ENCODE peak calls at places on chromosome 3, in six cellular contexts. One of them, this sample, is unnamed.

GRCh38 chr3:123319760-123320159 is 118.0 kb downstream of the SEC22A start:
- DNase-seq in uterus: no peak
- DNase-seq in hippocampal formation: no peak
- DNase-seq in NCI-H510A treated with DMSO at 0.1 percent for 48 hours: no peak
- DNase-seq in stimulated activated CD4-positive, alpha-beta T cell treated with anti-CD3 and anti-CD28 coated beads, Interleukin-4, amount 100 ng/mL, for 48 hours: no peak
- DNase-seq in amniotic epithelial cell: no peak
- DNase-seq in this sample: no peak

GRCh38 chr3:30766522-30766921 is 127.9 kb downstream of the GADL1 start:
- DNase-seq in hippocampal formation: no peak
- DNase-seq in amniotic epithelial cell: no peak
- DNase-seq in stimulated activated CD4-positive, alpha-beta T cell treated with anti-CD3 and anti-CD28 coated beads, Interleukin-4, amount 100 ng/mL, for 48 hours: no peak
- DNase-seq in NCI-H510A treated with DMSO at 0.1 percent for 48 hours: no peak
- DNase-seq in uterus: no peak
- DNase-seq in this sample: no peak

GRCh38 chr3:193788189-193788946 is 195.4 kb downstream of the OPA1 start:
- DNase-seq in hippocampal formation: peak; percentile 35
- DNase-seq in NCI-H510A treated with DMSO at 0.1 percent for 48 hours: peak; percentile 76
- DNase-seq in uterus: peak; percentile 41
- DNase-seq in stimulated activated CD4-positive, alpha-beta T cell treated with anti-CD3 and anti-CD28 coated beads, Interleukin-4, amount 100 ng/mL, for 48 hours: peak; percentile 8
- DNase-seq in amniotic epithelial cell: peak; percentile 60
- DNase-seq in this sample: peak; percentile 64

GRCh38 chr3:186118692-186119091 is 9.8 kb upstream of the ETV5 start:
- DNase-seq in stimulated activated CD4-positive, alpha-beta T cell treated with anti-CD3 and anti-CD28 coated beads, Interleukin-4, amount 100 ng/mL, for 48 hours: no peak
- DNase-seq in uterus: no peak
- DNase-seq in hippocampal formation: no peak
- DNase-seq in amniotic epithelial cell: no peak
- DNase-seq in NCI-H510A treated with DMSO at 0.1 percent for 48 hours: no peak
- DNase-seq in this sample: no peak

GRCh38 chr3:76429536-76430177 is 610.2 kb upstream of the ROBO2 start:
- DNase-seq in hippocampal formation: no peak
- DNase-seq in stimulated activated CD4-positive, alpha-beta T cell treated with anti-CD3 and anti-CD28 coated beads, Interleukin-4, amount 100 ng/mL, for 48 hours: no peak
- DNase-seq in NCI-H510A treated with DMSO at 0.1 percent for 48 hours: no peak
- DNase-seq in amniotic epithelial cell: no peak
- DNase-seq in uterus: no peak
- DNase-seq in this sample: no peak

GRCh38 chr3:1172642-1173041 is 79.8 kb downstream of the CNTN6 start:
- DNase-seq in uterus: no peak
- DNase-seq in stimulated activated CD4-positive, alpha-beta T cell treated with anti-CD3 and anti-CD28 coated beads, Interleukin-4, amount 100 ng/mL, for 48 hours: no peak
- DNase-seq in NCI-H510A treated with DMSO at 0.1 percent for 48 hours: no peak
- DNase-seq in hippocampal formation: no peak
- DNase-seq in amniotic epithelial cell: peak; percentile 23
- DNase-seq in this sample: no peak

GRCh38 chr3:159263750-159264561 is 462.1 kb downstream of the MFSD1 start:
- DNase-seq in amniotic epithelial cell: peak; percentile 42
- DNase-seq in hippocampal formation: peak; percentile 12
- DNase-seq in NCI-H510A treated with DMSO at 0.1 percent for 48 hours: peak; percentile 63
- DNase-seq in uterus: no peak
- DNase-seq in stimulated activated CD4-positive, alpha-beta T cell treated with anti-CD3 and anti-CD28 coated beads, Interleukin-4, amount 100 ng/mL, for 48 hours: no peak
- DNase-seq in this sample: peak; percentile 62

GRCh38 chr3:186983372-186984058 is 53.2 kb downstream of the ST6GAL1 start:
- DNase-seq in NCI-H510A treated with DMSO at 0.1 percent for 48 hours: no peak
- DNase-seq in uterus: no peak
- DNase-seq in amniotic epithelial cell: no peak
- DNase-seq in hippocampal formation: no peak
- DNase-seq in stimulated activated CD4-positive, alpha-beta T cell treated with anti-CD3 and anti-CD28 coated beads, Interleukin-4, amount 100 ng/mL, for 48 hours: no peak
- DNase-seq in this sample: no peak

GRCh38 chr3:194051554-194052175 is 84.3 kb upstream of the HES1 start:
- DNase-seq in uterus: no peak
- DNase-seq in NCI-H510A treated with DMSO at 0.1 percent for 48 hours: no peak
- DNase-seq in amniotic epithelial cell: no peak
- DNase-seq in stimulated activated CD4-positive, alpha-beta T cell treated with anti-CD3 and anti-CD28 coated beads, Interleukin-4, amount 100 ng/mL, for 48 hours: no peak
- DNase-seq in hippocampal formation: no peak
- DNase-seq in this sample: no peak

GRCh38 chr3:99321261-99321660 is 317.1 kb upstream of the COL8A1 start:
- DNase-seq in uterus: no peak
- DNase-seq in amniotic epithelial cell: no peak
- DNase-seq in stimulated activated CD4-positive, alpha-beta T cell treated with anti-CD3 and anti-CD28 coated beads, Interleukin-4, amount 100 ng/mL, for 48 hours: no peak
- DNase-seq in hippocampal formation: no peak
- DNase-seq in NCI-H510A treated with DMSO at 0.1 percent for 48 hours: no peak
- DNase-seq in this sample: no peak

GRCh38 chr3:54577313-54577712 is 350.5 kb downstream of the LRTM1 start:
- DNase-seq in NCI-H510A treated with DMSO at 0.1 percent for 48 hours: no peak
- DNase-seq in hippocampal formation: no peak
- DNase-seq in stimulated activated CD4-positive, alpha-beta T cell treated with anti-CD3 and anti-CD28 coated beads, Interleukin-4, amount 100 ng/mL, for 48 hours: no peak
- DNase-seq in amniotic epithelial cell: no peak
- DNase-seq in uterus: no peak
- DNase-seq in this sample: no peak

GRCh38 chr3:105957722-105958121 is 88.9 kb upstream of the CBLB start:
- DNase-seq in amniotic epithelial cell: peak; percentile 79
- DNase-seq in stimulated activated CD4-positive, alpha-beta T cell treated with anti-CD3 and anti-CD28 coated beads, Interleukin-4, amount 100 ng/mL, for 48 hours: no peak
- DNase-seq in uterus: no peak
- DNase-seq in NCI-H510A treated with DMSO at 0.1 percent for 48 hours: no peak
- DNase-seq in hippocampal formation: no peak
- DNase-seq in this sample: peak; percentile 80

GRCh38 chr3:128495435-128495970 is 2.5 kb upstream of the GATA2 start:
- DNase-seq in NCI-H510A treated with DMSO at 0.1 percent for 48 hours: no peak
- DNase-seq in amniotic epithelial cell: no peak
- DNase-seq in hippocampal formation: no peak
- DNase-seq in uterus: no peak
- DNase-seq in stimulated activated CD4-positive, alpha-beta T cell treated with anti-CD3 and anti-CD28 coated beads, Interleukin-4, amount 100 ng/mL, for 48 hours: no peak
- DNase-seq in this sample: no peak

GRCh38 chr3:104411760-104412159 is 954.9 kb upstream of the ALCAM start:
- DNase-seq in uterus: no peak
- DNase-seq in stimulated activated CD4-positive, alpha-beta T cell treated with anti-CD3 and anti-CD28 coated beads, Interleukin-4, amount 100 ng/mL, for 48 hours: no peak
- DNase-seq in amniotic epithelial cell: no peak
- DNase-seq in hippocampal formation: no peak
- DNase-seq in NCI-H510A treated with DMSO at 0.1 percent for 48 hours: no peak
- DNase-seq in this sample: no peak

GRCh38 chr3:120450261-120450913 is 405 bp downstream of the FSTL1 start:
- DNase-seq in NCI-H510A treated with DMSO at 0.1 percent for 48 hours: no peak
- DNase-seq in hippocampal formation: no peak
- DNase-seq in uterus: peak; percentile 44
- DNase-seq in stimulated activated CD4-positive, alpha-beta T cell treated with anti-CD3 and anti-CD28 coated beads, Interleukin-4, amount 100 ng/mL, for 48 hours: no peak
- DNase-seq in amniotic epithelial cell: peak; percentile 33
- DNase-seq in this sample: no peak

GRCh38 chr3:188830955-188831354 is 340.8 kb upstream of the TPRG1 start:
- DNase-seq in hippocampal formation: no peak
- DNase-seq in stimulated activated CD4-positive, alpha-beta T cell treated with anti-CD3 and anti-CD28 coated beads, Interleukin-4, amount 100 ng/mL, for 48 hours: no peak
- DNase-seq in amniotic epithelial cell: no peak
- DNase-seq in NCI-H510A treated with DMSO at 0.1 percent for 48 hours: no peak
- DNase-seq in uterus: no peak
- DNase-seq in this sample: peak; percentile 25

GRCh38 chr3:142866841-142867631 is 21.8 kb downstream of the PCOLCE2 start:
- DNase-seq in hippocampal formation: no peak
- DNase-seq in stimulated activated CD4-positive, alpha-beta T cell treated with anti-CD3 and anti-CD28 coated beads, Interleukin-4, amount 100 ng/mL, for 48 hours: no peak
- DNase-seq in NCI-H510A treated with DMSO at 0.1 percent for 48 hours: peak; percentile 70
- DNase-seq in amniotic epithelial cell: peak; percentile 21
- DNase-seq in uterus: no peak
- DNase-seq in this sample: peak; percentile 7

GRCh38 chr3:87267953-87268645 is 8.3 kb downstream of the POU1F1 start:
- DNase-seq in stimulated activated CD4-positive, alpha-beta T cell treated with anti-CD3 and anti-CD28 coated beads, Interleukin-4, amount 100 ng/mL, for 48 hours: no peak
- DNase-seq in uterus: no peak
- DNase-seq in NCI-H510A treated with DMSO at 0.1 percent for 48 hours: no peak
- DNase-seq in amniotic epithelial cell: no peak
- DNase-seq in hippocampal formation: no peak
- DNase-seq in this sample: no peak

GRCh38 chr3:108494862-108495531 is 15.4 kb downstream of the MYH15 start:
- DNase-seq in hippocampal formation: no peak
- DNase-seq in NCI-H510A treated with DMSO at 0.1 percent for 48 hours: no peak
- DNase-seq in stimulated activated CD4-positive, alpha-beta T cell treated with anti-CD3 and anti-CD28 coated beads, Interleukin-4, amount 100 ng/mL, for 48 hours: no peak
- DNase-seq in amniotic epithelial cell: no peak
- DNase-seq in uterus: no peak
- DNase-seq in this sample: no peak

GRCh38 chr3:98521897-98522537 is 685 bp downstream of the CLDND1 start:
- DNase-seq in amniotic epithelial cell: peak; percentile 68
- DNase-seq in NCI-H510A treated with DMSO at 0.1 percent for 48 hours: peak; percentile 29
- DNase-seq in stimulated activated CD4-positive, alpha-beta T cell treated with anti-CD3 and anti-CD28 coated beads, Interleukin-4, amount 100 ng/mL, for 48 hours: peak; percentile 43
- DNase-seq in hippocampal formation: no peak
- DNase-seq in uterus: peak; percentile 16
- DNase-seq in this sample: peak; percentile 74

GRCh38 chr3:15341030-15341726 is 8.8 kb upstream of the SH3BP5 start:
- DNase-seq in stimulated activated CD4-positive, alpha-beta T cell treated with anti-CD3 and anti-CD28 coated beads, Interleukin-4, amount 100 ng/mL, for 48 hours: no peak
- DNase-seq in NCI-H510A treated with DMSO at 0.1 percent for 48 hours: no peak
- DNase-seq in hippocampal formation: no peak
- DNase-seq in uterus: no peak
- DNase-seq in amniotic epithelial cell: no peak
- DNase-seq in this sample: no peak

GRCh38 chr3:36796896-36797295 is 32.5 kb upstream of the DCLK3 start:
- DNase-seq in NCI-H510A treated with DMSO at 0.1 percent for 48 hours: no peak
- DNase-seq in stimulated activated CD4-positive, alpha-beta T cell treated with anti-CD3 and anti-CD28 coated beads, Interleukin-4, amount 100 ng/mL, for 48 hours: no peak
- DNase-seq in amniotic epithelial cell: peak; percentile 30
- DNase-seq in uterus: no peak
- DNase-seq in hippocampal formation: no peak
- DNase-seq in this sample: peak; percentile 39

GRCh38 chr3:81650187-81650586 is 111.3 kb downstream of the GBE1 start:
- DNase-seq in stimulated activated CD4-positive, alpha-beta T cell treated with anti-CD3 and anti-CD28 coated beads, Interleukin-4, amount 100 ng/mL, for 48 hours: no peak
- DNase-seq in NCI-H510A treated with DMSO at 0.1 percent for 48 hours: no peak
- DNase-seq in amniotic epithelial cell: no peak
- DNase-seq in hippocampal formation: no peak
- DNase-seq in uterus: no peak
- DNase-seq in this sample: no peak

GRCh38 chr3:152317956-152318355 is 49.2 kb downstream of the MBNL1 start:
- DNase-seq in uterus: no peak
- DNase-seq in amniotic epithelial cell: peak; percentile 48
- DNase-seq in NCI-H510A treated with DMSO at 0.1 percent for 48 hours: no peak
- DNase-seq in hippocampal formation: no peak
- DNase-seq in stimulated activated CD4-positive, alpha-beta T cell treated with anti-CD3 and anti-CD28 coated beads, Interleukin-4, amount 100 ng/mL, for 48 hours: no peak
- DNase-seq in this sample: peak; percentile 77

GRCh38 chr3:94978076-94978475 is 915.2 kb downstream of the NSUN3 start:
- DNase-seq in stimulated activated CD4-positive, alpha-beta T cell treated with anti-CD3 and anti-CD28 coated beads, Interleukin-4, amount 100 ng/mL, for 48 hours: no peak
- DNase-seq in uterus: no peak
- DNase-seq in hippocampal formation: no peak
- DNase-seq in NCI-H510A treated with DMSO at 0.1 percent for 48 hours: peak; percentile 82
- DNase-seq in amniotic epithelial cell: no peak
- DNase-seq in this sample: no peak

GRCh38 chr3:139173372-139174108 is 128.8 kb upstream of the PRR23C start:
- DNase-seq in stimulated activated CD4-positive, alpha-beta T cell treated with anti-CD3 and anti-CD28 coated beads, Interleukin-4, amount 100 ng/mL, for 48 hours: no peak
- DNase-seq in amniotic epithelial cell: peak; percentile 20
- DNase-seq in NCI-H510A treated with DMSO at 0.1 percent for 48 hours: no peak
- DNase-seq in uterus: no peak
- DNase-seq in hippocampal formation: peak; percentile 50
- DNase-seq in this sample: peak; percentile 24

GRCh38 chr3:109687626-109688025 is 350.3 kb upstream of the DPPA4 start:
- DNase-seq in stimulated activated CD4-positive, alpha-beta T cell treated with anti-CD3 and anti-CD28 coated beads, Interleukin-4, amount 100 ng/mL, for 48 hours: no peak
- DNase-seq in amniotic epithelial cell: no peak
- DNase-seq in NCI-H510A treated with DMSO at 0.1 percent for 48 hours: no peak
- DNase-seq in hippocampal formation: no peak
- DNase-seq in uterus: no peak
- DNase-seq in this sample: peak; percentile 4

GRCh38 chr3:66483006-66483928 is 17.6 kb downstream of the LRIG1 start:
- DNase-seq in hippocampal formation: peak; percentile 90
- DNase-seq in stimulated activated CD4-positive, alpha-beta T cell treated with anti-CD3 and anti-CD28 coated beads, Interleukin-4, amount 100 ng/mL, for 48 hours: no peak
- DNase-seq in NCI-H510A treated with DMSO at 0.1 percent for 48 hours: no peak
- DNase-seq in uterus: peak; percentile 89
- DNase-seq in amniotic epithelial cell: no peak
- DNase-seq in this sample: peak; percentile 36

GRCh38 chr3:41710646-41711388 is 251.1 kb downstream of the ULK4 start:
- DNase-seq in NCI-H510A treated with DMSO at 0.1 percent for 48 hours: no peak
- DNase-seq in uterus: no peak
- DNase-seq in amniotic epithelial cell: peak; percentile 66
- DNase-seq in stimulated activated CD4-positive, alpha-beta T cell treated with anti-CD3 and anti-CD28 coated beads, Interleukin-4, amount 100 ng/mL, for 48 hours: no peak
- DNase-seq in hippocampal formation: no peak
- DNase-seq in this sample: peak; percentile 86

GRCh38 chr3:24680214-24680967 is 185.7 kb upstream of the THRB start:
- DNase-seq in hippocampal formation: peak; percentile 38
- DNase-seq in stimulated activated CD4-positive, alpha-beta T cell treated with anti-CD3 and anti-CD28 coated beads, Interleukin-4, amount 100 ng/mL, for 48 hours: peak; percentile 61
- DNase-seq in amniotic epithelial cell: peak; percentile 66
- DNase-seq in NCI-H510A treated with DMSO at 0.1 percent for 48 hours: peak; percentile 51
- DNase-seq in uterus: peak; percentile 64
- DNase-seq in this sample: peak; percentile 64